ENCODE peak calls at places on chromosomes 16 and 17, in nine cellular contexts. I is GM23248; K is Panc1; E is prostate gland; T is testis; U is BE2C; S is gastrocnemius medialis; Y is lower lobe of right lung; F is effector memory CD4-positive, alpha-beta T cell. M is an unnamed sample.

GRCh38 chr16:77788196-77789084 is at the start of gene VAT1L:
- DNase-seq in Y (no peak), K (no peak), S (no peak), E (no peak), U (peak; percentile 15), I (peak; percentile 79), T (peak; percentile 82), F (no peak), M (no peak)

GRCh38 chr16:9820481-9821246 is 361.6 kb downstream of the GRIN2A start:
- DNase-seq in K (no peak), E (no peak), U (no peak), I (no peak), S (no peak), Y (no peak), T (no peak), F (no peak), M (no peak)

GRCh38 chr16:62201911-62202310 is 165.7 kb upstream of the CDH8 start:
- DNase-seq in I (no peak), E (no peak), S (no peak), U (no peak), Y (no peak), K (no peak), F (no peak), T (peak; percentile 46), M (no peak)

GRCh38 chr16:3646348-3646920 is 8.1 kb upstream of the DNASE1 start:
- DNase-seq in S (peak; percentile 63), F (no peak), I (no peak), U (no peak), E (peak; percentile 87), K (no peak), Y (peak; percentile 34), T (peak; percentile 9), M (no peak)

GRCh38 chr17:14619821-14620220 is 318.9 kb downstream of the HS3ST3B1 start:
- DNase-seq in I (no peak), E (no peak), T (no peak), S (no peak), F (no peak), U (no peak), K (no peak), Y (no peak), M (no peak)

GRCh38 chr16:80788016-80788415 is 16.4 kb downstream of the CDYL2 start:
- DNase-seq in T (no peak), F (no peak), U (no peak), I (peak; percentile 54), E (no peak), Y (no peak), S (no peak), K (no peak), M (no peak)

GRCh38 chr16:53673189-53673588 is 30.5 kb downstream of the RPGRIP1L start:
- DNase-seq in K (no peak), E (no peak), S (no peak), I (no peak), U (no peak), T (no peak), Y (no peak), F (no peak), M (no peak)

GRCh38 chr17:7120123-7120522 is 5.5 kb upstream of the ASGR2 start:
- DNase-seq in K (no peak), F (no peak), E (no peak), U (no peak), T (no peak), I (no peak), Y (no peak), S (no peak), M (no peak)

GRCh38 chr16:87561200-87562105 is 40.9 kb upstream of the JPH3 start:
- DNase-seq in S (no peak), Y (no peak), I (peak; percentile 38), U (no peak), T (no peak), K (no peak), E (no peak), F (no peak), M (no peak)

GRCh38 chr17:27471321-27472269 is 15.3 kb downstream of the KSR1 start:
- DNase-seq in Y (no peak), I (peak; percentile 43), S (no peak), U (no peak), T (no peak), E (no peak), K (no peak), F (peak; percentile 61), M (no peak)

GRCh38 chr16:88508868-88509748 is 56.0 kb downstream of the ZFPM1 start:
- DNase-seq in I (no peak), K (no peak), U (no peak), S (no peak), E (peak; percentile 74), T (peak; percentile 82), Y (no peak), F (no peak), M (no peak)

GRCh38 chr17:27946521-27946920 is 53.4 kb upstream of the LYRM9 start:
- DNase-seq in Y (no peak), F (no peak), I (no peak), U (no peak), E (no peak), K (no peak), S (no peak), T (no peak), M (no peak)

GRCh38 chr16:12896562-12896961 is 4.8 kb upstream of the SHISA9 start:
- DNase-seq in Y (no peak), F (no peak), E (no peak), U (no peak), K (peak; percentile 12), I (peak; percentile 41), T (no peak), S (no peak), M (no peak)

GRCh38 chr17:38421871-38422819 is 6.1 kb upstream of the ARHGAP23 start:
- DNase-seq in K (no peak), E (no peak), S (no peak), T (no peak), I (peak; percentile 17), Y (no peak), F (no peak), U (no peak), M (no peak)

GRCh38 chr17:81509687-81510523 is 2.7 kb downstream of the ACTG1 start:
- DNase-seq in E (no peak), U (no peak), S (no peak), I (peak; percentile 44), Y (no peak), F (no peak), K (no peak), T (no peak), M (no peak)

GRCh38 chr16:71214771-71215381 is 15.6 kb downstream of the HYDIN start:
- DNase-seq in K (no peak), S (no peak), F (no peak), E (no peak), Y (no peak), I (no peak), U (no peak), T (no peak), M (no peak)

GRCh38 chr17:32742686-32743538 is 134.0 kb downstream of the MYO1D start:
- DNase-seq in T (no peak), U (no peak), Y (no peak), E (no peak), S (no peak), I (no peak), K (no peak), F (no peak), M (no peak)

GRCh38 chr16:56262879-56263245 is 71.6 kb downstream of the GNAO1 start:
- DNase-seq in U (no peak), K (no peak), F (no peak), S (no peak), T (no peak), E (no peak), Y (no peak), I (no peak), M (no peak)
- H3K4me1 ChIP-seq in U (peaks cover 68% of the 10 kb centered on the region), K (no peaks in the 10 kb centered on the region), F (peaks cover 31% of the 10 kb centered on the region), S (no peaks in the 10 kb centered on the region), T (peaks cover 37% of the 10 kb centered on the region), E (no peaks in the 10 kb centered on the region), Y (peaks cover 6% of the 10 kb centered on the region), I (no peaks in the 10 kb centered on the region), M (peaks cover 1% of the 10 kb centered on the region)

GRCh38 chr17:49521088-49521450 is 26.0 kb downstream of the NGFR start:
- DNase-seq in Y (no peak), I (no peak), F (no peak), T (no peak), K (no peak), E (no peak), S (no peak), U (no peak), M (peak; percentile 83)
- H3K27me3 ChIP-seq in Y (peaks cover 18% of the 10 kb centered on the region), I (no peaks in the 10 kb centered on the region), F (no peaks in the 10 kb centered on the region), T (no peaks in the 10 kb centered on the region), K (no peaks in the 10 kb centered on the region), E (no peaks in the 10 kb centered on the region), S (no peaks in the 10 kb centered on the region), U (no peaks in the 10 kb centered on the region), M (no peaks in the 10 kb centered on the region)

GRCh38 chr17:4657678-4658077 is 16.2 kb upstream of the ALOX15 start:
- DNase-seq in S (no peak), T (no peak), E (no peak), Y (no peak), F (no peak), U (no peak), K (no peak), I (no peak), M (no peak)
- H3K4me1 ChIP-seq in S (no peaks in the 10 kb centered on the region), T (no peaks in the 10 kb centered on the region), E (no peaks in the 10 kb centered on the region), Y (no peaks in the 10 kb centered on the region), F (no peaks in the 10 kb centered on the region), U (no peaks in the 10 kb centered on the region), K (no peaks in the 10 kb centered on the region), I (peaks cover 6% of the 10 kb centered on the region), M (no peaks in the 10 kb centered on the region)

GRCh38 chr16:23185661-23186060 is 3.1 kb downstream of the SCNN1G start:
- DNase-seq in E (no peak), I (no peak), K (no peak), U (no peak), T (no peak), S (no peak), F (no peak), Y (no peak), M (no peak)
- H3K27me3 ChIP-seq in E (no peaks in the 10 kb centered on the region), I (peaks cover 47% of the 10 kb centered on the region), K (peaks cover 11% of the 10 kb centered on the region), U (peaks cover 64% of the 10 kb centered on the region), T (no peaks in the 10 kb centered on the region), S (peaks cover 18% of the 10 kb centered on the region), F (peaks cover 32% of the 10 kb centered on the region), Y (peaks cover 18% of the 10 kb centered on the region), M (peaks cover 8% of the 10 kb centered on the region)

M was measured in vagina.